ENCODE peak calls at places on chromosomes 1 and 21, in four cellular contexts. E, G, S and B are unnamed samples.

GRCh38 chr1:52140633-52141512 is 1.0 kb upstream of the ZFYVE9 start:
- DNase-seq in S (no peak), G (no peak), E (no peak), B (no peak)

GRCh38 chr1:234724517-234725176 is 114.7 kb upstream of the IRF2BP2 start:
- DNase-seq in G (peak), E (peak), S (no peak), B (peak)

GRCh38 chr1:27816921-27817630 is 13.5 kb upstream of the PPP1R8 start:
- DNase-seq in E (peak), S (no peak), G (peak), B (no peak)

GRCh38 chr1:14733053-14733778 is 134.7 kb downstream of the KAZN start:
- DNase-seq in G (no peak), E (peak), S (no peak), B (peak)

GRCh38 chr1:184222561-184223157 is 164.2 kb upstream of the C1orf21 start:
- DNase-seq in S (no peak), E (peak), G (peak), B (peak)

GRCh38 chr1:184025242-184025675 is 12.3 kb downstream of the COLGALT2 start:
- DNase-seq in E (no peak), S (no peak), G (no peak), B (peak)

GRCh38 chr1:13754003-13754402 is 54.0 kb downstream of the PRDM2 start:
- DNase-seq in E (no peak), G (no peak), S (no peak), B (no peak)

GRCh38 chr1:205593967-205594366 is 37.8 kb downstream of the ELK4 start:
- DNase-seq in S (no peak), G (no peak), E (no peak), B (no peak)

GRCh38 chr1:159934136-159935039 is 9.1 kb upstream of the TAGLN2 start:
- DNase-seq in E (no peak), S (no peak), G (no peak), B (no peak)

GRCh38 chr1:198970919-198971318 is 332.1 kb downstream of the PTPRC start:
- DNase-seq in E (no peak), S (no peak), G (no peak), B (no peak)

GRCh38 chr21:31667141-31667540 is 7.6 kb downstream of the SOD1 start:
- DNase-seq in G (no peak), E (no peak), S (no peak), B (no peak)

GRCh38 chr1:203328714-203329122 is 22.2 kb downstream of the FMOD start:
- DNase-seq in E (peak), G (peak), S (no peak), B (peak)

GRCh38 chr1:156286061-156286460 is 1.9 kb downstream of the TMEM79 start:
- DNase-seq in E (no peak), G (no peak), S (no peak), B (no peak)

GRCh38 chr1:46489169-46489637 is 433 bp upstream of the DMBX1 start:
- DNase-seq in S (no peak), E (no peak), G (no peak), B (no peak)

GRCh38 chr1:57422271-57423134 is 1.4 kb downstream of the DAB1 start:
- DNase-seq in G (no peak), S (no peak), E (peak), B (no peak)

GRCh38 chr1:78143152-78143551 is 97.4 kb downstream of the GIPC2 start:
- DNase-seq in E (no peak), G (no peak), S (no peak), B (no peak)

GRCh38 chr1:205301220-205301821 is 20.2 kb downstream of the NUAK2 start:
- DNase-seq in G (no peak), S (no peak), E (peak), B (peak)

GRCh38 chr1:43296207-43296606 is 4.6 kb upstream of the TIE1 start:
- DNase-seq in S (no peak), E (no peak), G (no peak), B (no peak)

GRCh38 chr1:233034845-233035244 is 84.4 kb downstream of the NTPCR start:
- DNase-seq in G (no peak), E (no peak), S (no peak), B (no peak)

GRCh38 chr1:41712687-41713086 is 206.0 kb downstream of the HIVEP3 start:
- DNase-seq in E (no peak), G (no peak), S (no peak), B (peak)

GRCh38 chr1:4093856-4094565 is 193.9 kb upstream of the C1orf174 start:
- DNase-seq in E (no peak), G (no peak), S (no peak), B (no peak)

GRCh38 chr1:87044840-87045239 is 130.4 kb downstream of the HS2ST1 start:
- DNase-seq in S (peak), G (no peak), E (no peak), B (no peak)

GRCh38 chr1:31937300-31938183 is 626 bp downstream of the PTP4A2 start:
- DNase-seq in E (peak), G (peak), S (peak), B (peak)

GRCh38 chr1:115647507-115647906 is 5.7 kb downstream of the VANGL1 start:
- DNase-seq in G (no peak), S (no peak), E (no peak), B (no peak)

GRCh38 chr1:6259491-6260362 is 1.2 kb downstream of the GPR153 start:
- DNase-seq in S (peak), G (peak), E (peak), B (peak)

GRCh38 chr1:208235356-208235982 is 8.7 kb downstream of the PLXNA2 start:
- DNase-seq in E (no peak), G (no peak), S (no peak), B (no peak)

GRCh38 chr1:110472546-110472945 is 21.6 kb downstream of the PROK1 start:
- DNase-seq in E (no peak), G (no peak), S (no peak), B (no peak)

GRCh38 chr1:214215583-214215982 is 65.4 kb upstream of the SMYD2 start:
- DNase-seq in G (no peak), E (no peak), S (no peak), B (no peak)

GRCh38 chr1:107196973-107197562 is 56.2 kb downstream of the NTNG1 start:
- DNase-seq in G (peak), E (peak), S (no peak), B (no peak)

GRCh38 chr1:63710776-63711175 is 63.0 kb upstream of the ROR1 start:
- DNase-seq in E (no peak), S (no peak), G (no peak), B (no peak)

GRCh38 chr1:24501371-24502167 is 1.1 kb upstream of the RCAN3 start:
- DNase-seq in S (peak), E (no peak), G (peak), B (peak)

GRCh38 chr1:200330770-200331428 is 78.9 kb downstream of the ZNF281 start:
- DNase-seq in S (no peak), G (no peak), E (peak), B (no peak)

GRCh38 chr21:29669416-29669815 is 270.4 kb downstream of the GRIK1 start:
- DNase-seq in E (no peak), S (no peak), G (no peak), B (no peak)

GRCh38 chr1:35044406-35044805 is 12.7 kb upstream of the ZMYM6 start:
- DNase-seq in G (no peak), S (no peak), E (no peak), B (no peak)

GRCh38 chr1:93617670-93618488 is 63.8 kb downstream of the BCAR3 start:
- DNase-seq in G (peak), S (no peak), E (no peak), B (peak)

GRCh38 chr1:24767351-24767750 is 22.1 kb downstream of the CLIC4 start:
- DNase-seq in E (no peak), S (no peak), G (no peak), B (no peak)

GRCh38 chr1:26539722-26540121 is 10.2 kb downstream of the RPS6KA1 start:
- DNase-seq in E (no peak), G (no peak), S (no peak), B (no peak)

GRCh38 chr1:48227165-48228013 is 4.9 kb downstream of the SLC5A9 start:
- DNase-seq in E (no peak), G (no peak), S (no peak), B (no peak)

GRCh38 chr1:172909606-172910326 is 141.0 kb downstream of the TNFSF18 start:
- DNase-seq in E (no peak), G (no peak), S (no peak), B (no peak)

GRCh38 chr21:35206141-35207125 is 157.3 kb upstream of the RUNX1 start:
- DNase-seq in E (peak), S (no peak), G (no peak), B (peak)
- H3K27ac ChIP-seq in E (no peak), S (no peak), G (peak), B (peak)

GRCh38 chr1:161739865-161740566 is 9.6 kb upstream of the DUSP12 start:
- DNase-seq in S (no peak), G (no peak), E (no peak), B (no peak)
- H3K27ac ChIP-seq in S (no peak), G (peak), E (no peak), B (no peak)

GRCh38 chr1:12566484-12567287 is 51.3 kb downstream of the DHRS3 start:
- DNase-seq in G (no peak), S (no peak), E (no peak), B (no peak)

GRCh38 chr1:12568009-12568767 is 49.8 kb downstream of the DHRS3 start:
- DNase-seq in E (no peak), S (no peak), G (no peak), B (no peak)

GRCh38 chr1:12567288-12567819 is 50.7 kb downstream of the DHRS3 start:
- DNase-seq in E (no peak), G (no peak), S (no peak), B (no peak)

GRCh38 chr1:12565094-12565965 is 52.7 kb downstream of the DHRS3 start:
- DNase-seq in G (no peak), E (no peak), S (no peak), B (no peak)

GRCh38 chr1:12565966-12566352 is 52.1 kb downstream of the DHRS3 start:
- DNase-seq in G (no peak), S (no peak), E (peak), B (no peak)
- H3K27ac ChIP-seq in G (no peak), S (no peak), E (no peak), B (no peak)

GRCh38 chr1:2508751-2509150 is 17.6 kb downstream of the PANK4 start:
- DNase-seq in S (no peak), E (no peak), G (no peak), B (no peak)
- H3K27ac ChIP-seq in S (no peak), E (no peak), G (no peak), B (no peak)

GRCh38 chr1:59139396-59139795 is 157.5 kb upstream of the FGGY start:
- DNase-seq in G (no peak), S (no peak), E (no peak), B (no peak)
- H3K27ac ChIP-seq in G (no peak), S (no peak), E (no peak), B (no peak)